ENCODE peak calls at places on chromosome 6, in eight cellular contexts. H is OCI-LY7, T is tibial artery, R is endothelial cell of umbilical vein, A is spleen, N is IMR-90, J is BJ, F is GM12865. U is an unnamed sample.

GRCh38 chr6:142118926-142119325 is 13.8 kb upstream of the GJE1 start:
- DNase-seq in A (no peak), T (no peak), R (peak), F (no peak), N (peak), J (no peak), H (no peak), U (no peak)

GRCh38 chr6:78253618-78254017 is 600.8 kb downstream of the MEI4 start:
- DNase-seq in R (no peak), T (no peak), F (peak), N (no peak), A (no peak), J (no peak), H (no peak), U (no peak)

GRCh38 chr6:66161546-66162108 is 454.6 kb upstream of the EYS start:
- DNase-seq in J (no peak), H (no peak), N (no peak), A (no peak), R (no peak), T (no peak), F (no peak), U (no peak)

GRCh38 chr6:21997414-21998037 is 299.3 kb downstream of the PRL start:
- DNase-seq in F (no peak), N (peak), R (peak), T (no peak), A (no peak), H (no peak), J (no peak), U (no peak)

GRCh38 chr6:124982669-124983068 is 20.4 kb downstream of the RNF217 start:
- DNase-seq in A (no peak), F (no peak), R (no peak), T (no peak), H (no peak), N (no peak), J (no peak), U (no peak)

GRCh38 chr6:24140572-24140971 is 14.6 kb downstream of the NRSN1 start:
- DNase-seq in R (no peak), A (no peak), N (no peak), T (no peak), J (no peak), F (no peak), H (no peak), U (no peak)

GRCh38 chr6:160270347-160270746 is 11.7 kb upstream of the SLC22A2 start:
- DNase-seq in F (no peak), T (no peak), H (no peak), R (no peak), N (no peak), J (no peak), A (no peak), U (no peak)

GRCh38 chr6:163243083-163243482 is 171.4 kb upstream of the QKI start:
- DNase-seq in H (no peak), T (no peak), A (no peak), N (no peak), F (no peak), R (no peak), J (no peak), U (no peak)

GRCh38 chr6:49110876-49111275 is 352.2 kb downstream of the MMUT start:
- DNase-seq in N (no peak), F (no peak), R (no peak), J (no peak), H (no peak), T (no peak), A (no peak), U (no peak)

GRCh38 chr6:139337830-139338229 is 36.6 kb downstream of the CITED2 start:
- DNase-seq in R (no peak), A (no peak), T (peak), J (no peak), H (no peak), N (no peak), F (no peak), U (no peak)

GRCh38 chr6:139336994-139337393 is 37.5 kb downstream of the CITED2 start:
- DNase-seq in T (no peak), A (no peak), H (no peak), N (no peak), J (no peak), R (no peak), F (no peak), U (no peak)

GRCh38 chr6:139334791-139335446 is 39.5 kb downstream of the CITED2 start:
- DNase-seq in F (no peak), T (no peak), H (no peak), R (peak), N (peak), J (peak), A (no peak), U (peak)

GRCh38 chr6:139336488-139336887 is 38.0 kb downstream of the CITED2 start:
- DNase-seq in N (peak), T (no peak), A (no peak), F (peak), J (no peak), R (no peak), H (peak), U (no peak)

DNA sequence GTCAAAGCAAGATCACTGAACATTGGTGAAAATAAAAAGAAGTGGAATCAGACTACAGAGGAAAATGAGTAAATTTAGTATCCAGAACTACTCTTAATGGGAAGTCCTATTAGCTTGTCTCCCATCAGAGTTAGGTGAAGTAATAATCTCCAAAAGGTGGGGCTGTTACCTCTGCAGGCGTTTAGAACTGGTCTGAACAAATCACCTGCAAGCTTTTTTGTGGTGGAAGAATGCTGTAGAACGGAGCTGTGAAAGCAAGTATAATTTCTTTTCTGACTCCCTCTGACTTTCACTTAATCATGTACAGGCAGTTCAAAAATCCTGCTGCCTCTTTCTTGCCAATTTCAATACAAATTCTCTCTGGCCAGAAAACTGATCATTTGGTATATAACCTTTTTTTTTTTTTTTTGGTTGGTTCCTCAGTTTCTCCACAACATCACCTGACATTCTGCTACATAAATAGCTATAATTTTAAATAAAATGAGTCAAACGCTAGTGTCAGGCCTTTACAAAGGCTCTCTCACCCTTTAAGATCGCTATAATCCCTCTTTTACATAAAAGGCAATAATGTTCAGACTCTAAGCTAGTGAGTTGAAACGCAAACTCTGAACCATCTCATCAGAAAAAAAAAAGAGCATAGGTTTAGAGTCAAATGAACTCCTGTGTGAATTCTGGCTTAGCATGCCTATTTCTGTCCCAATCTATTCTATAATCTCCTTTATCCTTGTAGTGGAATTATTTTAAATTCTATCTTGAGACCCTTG is 38.8 kb downstream of the CITED2 start:
- DNase-seq in J (no peak), F (no peak), A (no peak), R (no peak), N (no peak), T (no peak), H (no peak), U (no peak)
- TF ChIP-seq CTCF in J (no peak), F (no peak), A (no peak), R (no peak), N (no peak), T (no peak), H (no peak), U (no peak)

GRCh38 chr6:164838068-164838615 is 471.3 kb downstream of the C6orf118 start:
- DNase-seq in R (no peak), J (no peak), T (no peak), N (no peak), A (no peak), H (no peak), F (no peak), U (no peak)
- H3K4me3 ChIP-seq in R (no peak), J (no peak), T (no peak), N (no peak), A (no peak), H (no peak), F (no peak), U (no peak)

GRCh38 chr6:34274129-34274528 is 25.3 kb upstream of the SMIM29 start:
- DNase-seq in T (no peak), F (no peak), N (no peak), R (no peak), H (no peak), J (no peak), A (no peak), U (no peak)

GRCh38 chr6:34275128-34275804 is 26.5 kb upstream of the SMIM29 start:
- DNase-seq in J (no peak), A (no peak), T (no peak), R (no peak), N (no peak), F (no peak), H (peak), U (no peak)

GRCh38 chr6:34276191-34276590 is 27.4 kb upstream of the SMIM29 start:
- DNase-seq in R (no peak), A (no peak), J (no peak), T (no peak), H (no peak), N (no peak), F (no peak), U (no peak)

GRCh38 chr6:34273242-34273805 is 24.5 kb upstream of the SMIM29 start:
- DNase-seq in A (peak), T (peak), R (peak), H (peak), J (no peak), F (no peak), N (peak), U (no peak)

DNA sequence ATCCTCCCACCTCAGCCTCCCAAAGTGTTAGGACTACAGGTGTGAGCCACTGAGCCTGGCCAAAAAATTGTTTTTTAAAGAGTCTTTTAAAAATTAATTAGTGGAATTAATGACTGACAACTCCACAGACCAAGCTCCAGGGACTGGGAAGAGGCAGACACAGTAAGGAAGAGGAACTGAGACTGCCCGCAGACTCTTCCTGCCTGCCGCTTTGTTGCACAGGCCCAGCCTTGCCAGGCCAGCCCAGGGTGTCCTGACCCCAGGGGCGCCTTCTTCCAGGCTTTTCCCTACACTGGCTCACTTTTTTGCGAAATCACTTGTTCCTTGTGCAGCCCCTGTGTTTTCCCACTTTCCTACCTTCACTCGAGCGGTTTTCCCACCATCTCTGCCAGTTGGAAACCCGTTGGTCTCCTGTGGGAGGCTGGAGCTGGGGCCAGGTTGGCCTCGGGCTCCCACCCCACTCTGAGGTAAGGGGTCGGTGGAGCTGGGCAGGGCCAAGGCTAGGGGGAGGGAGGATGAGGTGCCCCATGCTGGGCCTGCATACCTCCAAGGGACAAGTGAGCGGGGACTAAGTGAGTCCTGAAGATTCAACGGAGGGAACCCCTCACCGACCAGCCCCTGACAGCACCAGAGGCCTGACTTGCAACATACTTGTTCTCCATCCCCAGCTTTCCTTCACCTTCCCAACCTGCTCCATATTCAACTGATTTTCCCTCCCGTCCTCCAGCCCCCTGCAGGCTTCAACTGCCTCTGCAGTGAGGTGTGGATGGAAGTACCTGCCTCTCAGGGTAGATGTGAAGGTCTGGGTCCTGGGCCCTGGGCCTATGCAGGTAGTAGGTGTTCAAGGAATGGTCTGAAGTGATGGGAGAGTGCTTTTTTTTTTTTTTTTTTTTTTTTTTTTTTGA is 23.5 kb upstream of the SMIM29 start:
- DNase-seq in J (no peak), H (no peak), F (no peak), N (no peak), T (peak), R (no peak), A (peak), U (no peak)
- TF ChIP-seq CTCF in J (no peak), H (no peak), F (peak), N (no peak), T (no peak), R (peak), A (no peak), U (no peak)

GRCh38 chr6:42279966-42280629 is 62.4 kb upstream of the MRPS10 start:
- DNase-seq in R (peak), H (no peak), A (no peak), T (no peak), J (no peak), N (peak), F (no peak), U (no peak)
- H3K4me3 ChIP-seq in R (no peak), H (no peak), A (no peak), T (no peak), J (no peak), N (no peak), F (no peak), U (no peak)

GRCh38 chr6:133240511-133241087 is 558 bp upstream of the EYA4 start:
- DNase-seq in T (no peak), F (no peak), N (peak), H (no peak), J (no peak), R (no peak), A (no peak), U (no peak)
- TF ChIP-seq CTCF in T (no peak), F (no peak), N (peak), H (no peak), J (no peak), R (no peak), A (no peak), U (peak)

GRCh38 chr6:26087284-26088115 is at the start of gene HFE:
- DNase-seq in H (peak), R (peak), F (peak), J (no peak), N (peak), T (peak), A (peak), U (no peak)
- H3K4me3 ChIP-seq in H (peak), R (peak), F (peak), J (peak), N (peak), T (peak), A (peak), U (peak)